ENCODE peak calls at places on chromosomes 16 and 17, in ten cellular contexts. G, C, N, D, V, L, E, B, R and Q are unnamed samples.

GRCh38 chr17:41530062-41531048 is 2.2 kb upstream of the KRT19 start:
- DNase-seq in C (peak), R (no peak), V (no peak), D (no peak), N (peak), L (no peak), E (peak), B (peak), G (peak), Q (peak)

GRCh38 chr16:67161595-67162058 is 1.9 kb downstream of the FBXL8 start:
- DNase-seq in V (no peak), G (no peak), R (no peak), D (peak), E (peak), N (no peak), B (no peak), C (no peak), L (no peak), Q (no peak)

GRCh38 chr17:80254396-80255241 is 6.0 kb upstream of the RNF213 start:
- DNase-seq in N (peak), B (peak), C (peak), R (no peak), V (peak), G (peak), E (no peak), D (peak), L (peak), Q (peak)

GRCh38 chr17:43309505-43310329 is 75.9 kb upstream of the RNU2-1 start:
- DNase-seq in C (no peak), D (no peak), V (no peak), N (no peak), B (no peak), L (no peak), G (no peak), R (no peak), E (peak), Q (peak)

GRCh38 chr17:50865060-50865867 is 890 bp downstream of the TOB1 start:
- DNase-seq in D (peak), L (peak), E (peak), R (peak), B (peak), C (peak), N (peak), G (peak), V (peak), Q (peak)

GRCh38 chr17:51152766-51153209 is 571 bp upstream of the NME1 start:
- DNase-seq in B (peak), E (no peak), D (no peak), G (no peak), R (no peak), L (no peak), C (no peak), N (peak), V (no peak), Q (no peak)

GRCh38 chr16:87490091-87490798 is 2.6 kb downstream of the ZCCHC14 start:
- DNase-seq in C (no peak), N (peak), B (peak), D (no peak), E (no peak), L (no peak), V (no peak), G (peak), R (no peak), Q (no peak)

GRCh38 chr17:50130778-50131317 is 888 bp upstream of the SAMD14 start:
- DNase-seq in C (no peak), V (no peak), D (peak), G (no peak), E (no peak), N (no peak), L (no peak), R (no peak), B (no peak), Q (no peak)

GRCh38 chr17:15885770-15886169 is 59.2 kb upstream of the ADORA2B start:
- DNase-seq in G (no peak), C (no peak), R (no peak), N (no peak), V (no peak), E (no peak), D (no peak), B (peak), L (no peak), Q (no peak)

GRCh38 chr16:48408688-48409087 is 23.5 kb upstream of the SIAH1 start:
- DNase-seq in B (peak), N (peak), D (no peak), V (peak), L (no peak), G (peak), C (no peak), E (no peak), R (no peak), Q (no peak)

GRCh38 chr17:51298508-51299371 is 38.4 kb downstream of the UTP18 start:
- DNase-seq in B (peak), C (peak), V (no peak), E (no peak), R (no peak), N (peak), G (peak), D (no peak), L (peak), Q (no peak)

GRCh38 chr16:84916850-84917249 is 94.5 kb downstream of the ZDHHC7 start:
- DNase-seq in G (no peak), B (no peak), V (no peak), N (no peak), R (no peak), L (no peak), D (no peak), E (no peak), C (no peak), Q (no peak)

GRCh38 chr16:81833751-81834150 is 54.7 kb downstream of the PLCG2 start:
- DNase-seq in N (no peak), E (no peak), G (no peak), V (no peak), C (no peak), D (no peak), L (no peak), R (no peak), B (no peak), Q (no peak)

GRCh38 chr16:30925646-30926332 is 2.4 kb downstream of the FBXL19 start:
- DNase-seq in C (peak), B (no peak), N (no peak), R (no peak), E (peak), V (no peak), D (no peak), G (no peak), L (no peak), Q (no peak)

GRCh38 chr16:85033153-85033552 is 5.6 kb downstream of the KIAA0513 start:
- DNase-seq in D (peak), L (no peak), E (no peak), R (no peak), V (no peak), B (no peak), G (no peak), N (no peak), C (no peak), Q (no peak)

GRCh38 chr16:17843905-17844304 is 373.1 kb upstream of the XYLT1 start:
- DNase-seq in D (no peak), E (no peak), B (no peak), V (no peak), N (no peak), R (no peak), L (no peak), G (no peak), C (no peak), Q (no peak)

GRCh38 chr16:57282510-57283213 is 1.8 kb downstream of the PLLP start:
- DNase-seq in C (no peak), L (no peak), B (no peak), N (no peak), D (no peak), G (no peak), E (no peak), V (peak), R (peak), Q (no peak)

GRCh38 chr17:45388604-45389325 is 43.9 kb downstream of the ARHGAP27 start:
- DNase-seq in E (no peak), R (no peak), V (no peak), C (no peak), N (no peak), D (no peak), G (no peak), B (peak), L (no peak), Q (no peak)

GRCh38 chr17:28406478-28406824 is 439 bp upstream of the SLC46A1 start:
- DNase-seq in R (no peak), C (peak), N (peak), D (no peak), B (peak), E (no peak), L (no peak), G (peak), V (no peak), Q (no peak)

GRCh38 chr17:66904760-66905637 is 59.5 kb upstream of the CACNG4 start:
- DNase-seq in D (no peak), V (no peak), N (peak), E (peak), B (peak), C (peak), G (no peak), L (peak), R (no peak), Q (no peak)

GRCh38 chr16:27286446-27286845 is 17.9 kb upstream of the NSMCE1 start:
- DNase-seq in R (no peak), N (peak), B (peak), L (no peak), G (no peak), C (no peak), E (no peak), D (no peak), V (no peak), Q (no peak)

GRCh38 chr16:89801800-89802199 is 14.6 kb downstream of the FANCA start:
- DNase-seq in D (no peak), V (no peak), E (no peak), C (no peak), G (no peak), L (no peak), R (no peak), B (peak), N (peak), Q (no peak)

GRCh38 chr16:580141-580945 is 9.5 kb upstream of the RAB40C start:
- DNase-seq in N (no peak), B (no peak), G (no peak), R (no peak), C (no peak), V (no peak), E (no peak), D (no peak), L (peak), Q (no peak)

GRCh38 chr17:2401426-2402221 is 764 bp upstream of the MNT start:
- DNase-seq in C (peak), D (peak), V (peak), G (peak), N (peak), R (peak), L (peak), E (peak), B (peak), Q (peak)

GRCh38 chr16:19179890-19180490 is 11.9 kb downstream of the SYT17 start:
- DNase-seq in E (no peak), D (peak), C (peak), G (peak), B (peak), R (peak), L (peak), V (peak), N (peak), Q (peak)

GRCh38 chr16:86510465-86511261 is at the start of gene FOXF1:
- DNase-seq in V (no peak), E (peak), N (peak), B (peak), L (no peak), G (no peak), C (no peak), R (no peak), D (peak), Q (no peak)

GRCh38 chr17:7833011-7833794 is 814 bp upstream of the KDM6B start:
- DNase-seq in G (no peak), D (no peak), R (peak), B (no peak), C (peak), L (peak), V (no peak), N (no peak), E (peak), Q (no peak)

GRCh38 chr17:79851461-79851817 is 12.2 kb upstream of the CBX4 start:
- DNase-seq in B (no peak), C (no peak), N (no peak), G (no peak), L (peak), R (no peak), D (no peak), E (no peak), V (peak), Q (no peak)

GRCh38 chr17:6576038-6576437 is 19.7 kb upstream of the PITPNM3 start:
- DNase-seq in C (no peak), E (no peak), D (no peak), V (no peak), R (no peak), L (no peak), G (no peak), B (no peak), N (no peak), Q (no peak)

GRCh38 chr17:15782809-15783208 is 50.7 kb downstream of the TBC1D26 start:
- DNase-seq in N (peak), D (peak), B (peak), G (no peak), V (peak), L (peak), E (peak), R (peak), C (no peak), Q (peak)

GRCh38 chr17:9241371-9241712 is 220.0 kb downstream of the NTN1 start:
- DNase-seq in D (no peak), L (no peak), V (peak), R (peak), N (no peak), C (peak), B (peak), E (peak), G (no peak), Q (no peak)

GRCh38 chr16:31713945-31714898 is 159.4 kb upstream of the ZNF267 start:
- DNase-seq in G (peak), V (no peak), C (no peak), R (no peak), N (no peak), B (no peak), D (peak), L (peak), E (no peak), Q (no peak)

GRCh38 chr17:66351053-66351452 is 48.6 kb downstream of the PRKCA start:
- DNase-seq in V (peak), B (no peak), G (no peak), E (no peak), D (peak), C (no peak), N (no peak), R (no peak), L (peak), Q (peak)

GRCh38 chr17:5464717-5465507 is 3.9 kb downstream of the DHX33 start:
- DNase-seq in B (no peak), N (no peak), C (no peak), E (no peak), R (no peak), L (no peak), V (no peak), G (no peak), D (no peak), Q (no peak)

DNA sequence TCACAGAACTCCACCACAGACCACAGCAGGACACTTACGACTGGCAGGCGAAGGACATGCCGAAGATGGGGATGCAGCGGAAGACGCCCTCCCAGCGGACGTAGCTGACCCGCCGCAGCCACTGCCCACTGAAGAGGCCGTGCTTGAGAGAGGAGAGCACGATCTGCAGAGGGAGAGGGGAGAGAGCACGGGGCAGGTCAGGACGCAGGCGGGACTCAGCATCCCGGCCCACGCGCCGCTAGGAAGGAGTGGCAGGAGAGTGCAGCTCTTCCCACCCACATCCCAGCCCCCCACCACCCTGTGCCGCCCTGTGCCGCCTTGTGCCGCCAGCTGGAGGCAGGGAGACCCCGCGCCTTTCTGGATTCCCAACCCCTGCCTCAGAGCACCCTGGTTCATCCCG is 14.5 kb downstream of the SLC38A10 start:
- DNase-seq in V (no peak), E (no peak), C (no peak), D (no peak), N (no peak), R (no peak), B (no peak), G (no peak), L (no peak), Q (no peak)
- TF ChIP-seq CTCF in V (no peak), E (no peak), C (no peak), D (no peak), N (no peak), R (no peak), B (no peak), G (no peak), L (no peak), Q (no peak)

DNA sequence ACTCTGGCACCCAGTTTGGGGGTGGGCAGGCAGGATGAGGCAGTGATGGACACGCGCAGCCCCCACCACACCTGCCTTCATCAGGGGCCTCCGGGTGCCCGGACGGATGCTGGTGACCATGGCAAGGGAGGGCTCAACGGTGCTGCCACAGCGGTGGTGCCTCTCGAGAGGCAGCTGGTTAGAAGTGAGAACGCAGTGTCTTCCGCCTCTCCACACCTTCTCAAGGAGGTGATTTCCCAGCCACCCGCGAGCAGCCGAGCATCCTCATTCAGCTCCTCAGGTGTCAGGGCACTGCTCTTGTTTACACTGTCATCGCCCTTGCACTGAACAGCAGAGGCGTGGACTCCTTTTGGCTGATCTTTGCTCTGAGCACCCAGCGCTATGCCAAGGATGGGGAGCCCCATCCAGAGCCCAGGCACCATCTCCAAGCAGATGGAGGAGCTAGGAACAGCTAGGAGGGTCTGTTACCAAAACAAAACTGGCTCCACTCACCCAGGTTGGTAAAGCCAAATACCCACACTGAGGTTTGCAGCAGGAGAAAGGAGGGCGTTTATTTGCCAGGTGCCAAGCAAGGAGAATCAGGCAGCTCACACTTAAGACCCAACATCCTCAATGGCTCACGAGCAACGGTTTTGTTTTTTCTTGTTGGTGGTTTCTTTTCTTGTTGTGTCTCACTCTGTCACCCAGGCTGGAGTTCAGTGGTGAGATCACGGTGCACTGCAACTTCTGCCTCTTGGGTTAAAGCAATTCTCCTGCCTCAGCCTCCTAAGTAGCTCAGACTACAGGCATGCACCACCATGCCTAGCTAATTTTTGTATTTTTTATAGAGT is 174.3 kb upstream of the TNRC6C start:
- DNase-seq in D (no peak), G (no peak), V (peak), B (no peak), E (no peak), N (no peak), R (no peak), C (no peak), L (no peak), Q (peak)
- H3K4me3 ChIP-seq in D (no peak), G (no peak), V (no peak), B (no peak), E (no peak), N (no peak), R (no peak), C (no peak), L (no peak), Q (no peak)

DNA sequence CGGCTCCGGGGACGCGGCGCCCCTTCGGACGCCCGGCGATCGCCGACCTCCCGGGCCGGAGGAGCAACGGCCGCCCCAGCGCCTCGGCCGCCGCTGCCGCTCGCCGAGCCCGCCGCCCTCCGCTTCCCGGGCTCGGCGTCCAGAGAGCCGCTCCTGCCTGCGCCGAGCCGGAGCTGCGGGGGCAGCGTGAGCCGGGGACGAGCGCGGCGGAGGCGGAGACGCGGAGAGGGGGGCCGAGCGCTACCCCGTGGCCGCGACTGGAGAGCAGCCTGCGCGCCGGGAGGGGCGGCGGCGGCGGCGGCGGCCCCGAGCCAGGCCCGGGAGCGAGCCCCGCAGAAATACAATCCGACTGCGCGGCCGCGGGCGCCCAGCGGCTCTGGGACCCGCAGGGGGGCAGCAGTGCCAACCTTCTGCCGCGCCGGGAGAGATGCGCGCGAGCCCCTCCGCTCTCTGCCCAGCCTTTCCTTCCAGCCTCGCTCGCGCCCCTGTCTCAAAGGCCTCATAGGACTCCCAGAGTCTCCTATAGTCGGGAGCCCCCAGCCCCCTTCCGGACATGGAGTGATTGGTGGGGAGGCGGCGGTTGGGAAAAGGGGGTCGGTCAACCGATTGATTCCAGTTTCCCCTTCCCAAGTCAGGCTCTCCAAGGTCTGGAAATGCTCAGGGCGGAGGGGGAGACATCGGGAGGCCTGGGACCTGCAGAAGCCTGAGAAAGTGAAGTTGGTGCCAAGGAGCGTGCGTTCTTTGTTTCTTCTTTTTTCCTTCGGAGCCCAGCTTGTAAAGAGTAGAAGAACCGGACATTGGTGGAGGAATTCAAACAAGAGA is 1.0 kb upstream of the SDK2 start:
- DNase-seq in C (peak), D (peak), R (no peak), V (peak), N (peak), L (no peak), E (peak), G (no peak), B (peak), Q (peak)
- TF ChIP-seq CTCF in C (peak), D (no peak), R (no peak), V (no peak), N (no peak), L (no peak), E (no peak), G (no peak), B (no peak), Q (no peak)

GRCh38 chr17:46794318-46794717 is 24.2 kb downstream of the WNT3 start:
- DNase-seq in C (no peak), R (no peak), N (no peak), G (no peak), B (no peak), V (no peak), E (no peak), L (no peak), D (no peak), Q (no peak)

GRCh38 chr17:46796080-46796479 is 22.4 kb downstream of the WNT3 start:
- DNase-seq in L (no peak), E (no peak), V (no peak), N (no peak), C (no peak), R (no peak), B (no peak), D (no peak), G (no peak), Q (no peak)

GRCh38 chr17:46796524-46796923 is 22.0 kb downstream of the WNT3 start:
- DNase-seq in C (no peak), R (no peak), V (no peak), L (no peak), B (no peak), G (no peak), D (no peak), N (no peak), E (no peak), Q (no peak)

GRCh38 chr17:46797131-46797530 is 21.4 kb downstream of the WNT3 start:
- DNase-seq in C (no peak), V (no peak), G (no peak), R (no peak), E (no peak), N (no peak), B (no peak), D (no peak), L (no peak), Q (no peak)

DNA sequence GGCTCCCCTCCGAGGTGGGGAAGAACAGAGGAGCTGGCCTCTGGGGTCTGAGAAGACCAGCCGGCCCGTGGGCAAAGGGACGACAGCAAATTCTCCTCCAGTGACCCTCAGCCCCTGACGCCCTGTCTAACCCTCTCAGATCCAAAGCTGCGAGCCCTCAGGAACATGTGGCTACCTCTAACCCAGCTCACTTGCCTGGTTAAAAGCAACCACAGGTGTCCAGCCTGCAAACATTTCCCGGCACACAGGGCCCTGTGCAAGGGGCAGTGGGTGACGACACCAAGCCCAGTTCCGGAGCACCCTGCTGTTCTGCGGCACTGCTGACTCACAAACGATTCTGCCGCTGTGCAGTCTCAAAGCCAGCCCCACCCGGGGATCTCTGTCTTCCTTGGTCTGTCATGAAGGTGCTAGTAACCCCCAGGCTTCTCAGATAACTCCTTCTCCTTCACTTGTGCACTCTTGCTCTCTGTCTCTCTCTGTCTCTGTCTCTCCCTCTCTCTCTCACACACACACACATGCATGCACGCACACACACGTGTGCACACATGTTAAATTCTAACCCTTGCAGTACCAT is 23.0 kb downstream of the WNT3 start:
- DNase-seq in E (no peak), V (no peak), R (no peak), G (peak), C (no peak), D (no peak), N (peak), B (peak), L (no peak), Q (no peak)
- H3K4me3 ChIP-seq in E (no peak), V (no peak), R (no peak), G (peak), C (no peak), D (no peak), N (no peak), B (no peak), L (no peak), Q (no peak)